ENCODE peak calls at places on chromosomes 13 and 19, in five cellular contexts. U is NCI-H2029 treated with DMSO at 0.1 percent for 48 hours, Z is iris pigment epithelial cell, V is cardiac muscle cell, I is iPS-NIHi11. E is an unnamed sample.

GRCh38 chr19:50158577-50158976 is 4.5 kb downstream of the IZUMO2 start:
- DNase-seq in Z (no peak), U (no peak), V (no peak), I (no peak), E (no peak)

GRCh38 chr19:16885166-16885565 is 3.6 kb upstream of the F2RL3 start:
- DNase-seq in V (no peak), U (no peak), I (no peak), Z (no peak), E (no peak)

GRCh38 chr13:65594255-65594654 is 1635.9 kb downstream of the PCDH9 start:
- DNase-seq in I (no peak), Z (peak; percentile 86), U (no peak), V (no peak), E (no peak)

GRCh38 chr19:16571689-16572331 is 405 bp downstream of the SLC35E1 start:
- DNase-seq in V (no peak), I (no peak), U (no peak), Z (peak; percentile 42), E (no peak)

GRCh38 chr19:28424662-28425430 is 788.1 kb downstream of the UQCRFS1 start:
- DNase-seq in Z (no peak), I (no peak), U (no peak), V (no peak), E (no peak)

GRCh38 chr13:75785130-75785529 is 149.0 kb downstream of the LMO7 start:
- DNase-seq in I (no peak), Z (peak; percentile 62), U (no peak), V (no peak), E (no peak)

GRCh38 chr13:73401769-73402168 is 343.0 kb downstream of the KLF5 start:
- DNase-seq in I (no peak), Z (peak; percentile 15), V (no peak), U (no peak), E (no peak)

GRCh38 chr13:51229731-51230130 is 7.5 kb downstream of the FAM124A start:
- DNase-seq in I (no peak), U (no peak), V (no peak), Z (no peak), E (no peak)

GRCh38 chr13:23323946-23324709 is 109.4 kb downstream of the SACS start:
- DNase-seq in V (no peak), U (no peak), I (no peak), Z (peak; percentile 14), E (no peak)

GRCh38 chr13:37486171-37486661 is 112.4 kb downstream of the POSTN start:
- DNase-seq in I (no peak), Z (peak; percentile 89), U (no peak), V (no peak), E (no peak)

GRCh38 chr13:105153626-105154025 is 1381.8 kb downstream of the EFNB2 start:
- DNase-seq in V (no peak), I (no peak), U (no peak), Z (peak; percentile 51), E (no peak)

GRCh38 chr13:87376081-87376480 is 295.1 kb upstream of the SLITRK5 start:
- DNase-seq in I (no peak), U (no peak), V (no peak), Z (peak; percentile 11), E (no peak)

GRCh38 chr13:32243695-32244094 is 71.5 kb downstream of the ZAR1L start:
- DNase-seq in I (no peak), V (no peak), Z (no peak), U (no peak), E (no peak)